ENCODE peak calls at places on chromosomes 5 and 9, in seven cellular contexts. S, H, Q, X, Y, M and T are unnamed samples.

GRCh38 chr5:137751869-137752491 is 2.2 kb downstream of the HNRNPA0 start:
- DNase-seq in S (no peak), H (no peak), Q (no peak), X (no peak), Y (peak), M (peak), T (no peak)

GRCh38 chr9:137277329-137278041 is at the start of gene TOR4A:
- DNase-seq in S (no peak), H (no peak), Q (no peak), X (peak), Y (peak), M (peak), T (no peak)

GRCh38 chr9:7892975-7893374 is 93.4 kb upstream of the DMAC1 start:
- DNase-seq in S (no peak), H (no peak), Q (no peak), X (no peak), Y (no peak), M (no peak), T (no peak)

GRCh38 chr9:135100241-135101067 is 13.0 kb downstream of the OLFM1 start:
- DNase-seq in S (no peak), H (no peak), Q (no peak), X (no peak), Y (no peak), M (no peak), T (peak)

GRCh38 chr5:26940981-26941380 is 97.4 kb downstream of the CDH9 start:
- DNase-seq in S (no peak), H (no peak), Q (no peak), X (no peak), Y (peak), M (no peak), T (no peak)

GRCh38 chr5:157540707-157541451 is 34.7 kb downstream of the ADAM19 start:
- DNase-seq in S (peak), H (no peak), Q (no peak), X (peak), Y (no peak), M (peak), T (peak)

GRCh38 chr5:60036539-60036938 is 143.0 kb upstream of the PDE4D start:
- DNase-seq in S (no peak), H (no peak), Q (no peak), X (no peak), Y (no peak), M (no peak), T (no peak)

GRCh38 chr5:80804332-80804731 is 149.5 kb upstream of the DHFR start:
- DNase-seq in S (no peak), H (no peak), Q (no peak), X (no peak), Y (peak), M (no peak), T (no peak)

GRCh38 chr5:61505281-61505680 is 173.2 kb downstream of the ZSWIM6 start:
- DNase-seq in S (no peak), H (no peak), Q (no peak), X (no peak), Y (no peak), M (no peak), T (no peak)

GRCh38 chr9:115673599-115673998 is 480.0 kb upstream of the PAPPA start:
- DNase-seq in S (no peak), H (no peak), Q (no peak), X (no peak), Y (no peak), M (no peak), T (no peak)

GRCh38 chr9:127789179-127789578 is 3.3 kb downstream of the CDK9 start:
- DNase-seq in S (no peak), H (no peak), Q (no peak), X (no peak), Y (no peak), M (no peak), T (no peak)

GRCh38 chr9:121029469-121029868 is 20.6 kb downstream of the C5 start:
- DNase-seq in S (no peak), H (no peak), Q (no peak), X (no peak), Y (no peak), M (no peak), T (no peak)

GRCh38 chr9:110538621-110539020 is 40.9 kb downstream of the SVEP1 start:
- DNase-seq in S (no peak), H (no peak), Q (no peak), X (no peak), Y (peak), M (no peak), T (no peak)

GRCh38 chr9:127629468-127630081 is 17.5 kb downstream of the STXBP1 start:
- DNase-seq in S (no peak), H (no peak), Q (no peak), X (no peak), Y (no peak), M (no peak), T (no peak)

GRCh38 chr5:68803881-68804319 is 289.9 kb upstream of the SLC30A5 start:
- DNase-seq in S (no peak), H (no peak), Q (no peak), X (no peak), Y (no peak), M (no peak), T (no peak)

GRCh38 chr5:81971086-81971693 is 633 bp upstream of the ATG10 start:
- DNase-seq in S (no peak), H (no peak), Q (no peak), X (no peak), Y (peak), M (no peak), T (no peak)

GRCh38 chr5:96142786-96143434 is 181.3 kb upstream of the ELL2 start:
- DNase-seq in S (no peak), H (no peak), Q (no peak), X (no peak), Y (no peak), M (no peak), T (no peak)

GRCh38 chr9:127388037-127388855 is 8.7 kb upstream of the SLC2A8 start:
- DNase-seq in S (peak), H (peak), Q (no peak), X (peak), Y (peak), M (no peak), T (no peak)

GRCh38 chr5:110590187-110590586 is 136.3 kb downstream of the TMEM232 start:
- DNase-seq in S (no peak), H (no peak), Q (no peak), X (no peak), Y (peak), M (no peak), T (no peak)

GRCh38 chr5:173495225-173495904 is 121.1 kb downstream of the BOD1 start:
- DNase-seq in S (no peak), H (no peak), Q (peak), X (no peak), Y (no peak), M (no peak), T (no peak)

GRCh38 chr9:79080536-79080935 is 491.2 kb upstream of the TLE4 start:
- DNase-seq in S (no peak), H (no peak), Q (no peak), X (no peak), Y (peak), M (no peak), T (no peak)

GRCh38 chr9:8338249-8338721 is 538.7 kb upstream of the DMAC1 start:
- DNase-seq in S (no peak), H (no peak), Q (no peak), X (no peak), Y (no peak), M (no peak), T (no peak)

GRCh38 chr5:67538855-67539506 is 342.4 kb upstream of the CD180 start:
- DNase-seq in S (no peak), H (no peak), Q (no peak), X (no peak), Y (no peak), M (no peak), T (no peak)

GRCh38 chr5:170809551-170809950 is 26.0 kb downstream of the GABRP start:
- DNase-seq in S (no peak), H (no peak), Q (no peak), X (no peak), Y (peak), M (no peak), T (peak)

GRCh38 chr9:36939214-36939613 is 94.9 kb downstream of the PAX5 start:
- DNase-seq in S (no peak), H (no peak), Q (no peak), X (no peak), Y (no peak), M (no peak), T (no peak)

GRCh38 chr9:36939655-36940578 is 94.2 kb downstream of the PAX5 start:
- DNase-seq in S (no peak), H (no peak), Q (no peak), X (no peak), Y (no peak), M (no peak), T (no peak)

GRCh38 chr9:36940881-36941280 is 93.2 kb downstream of the PAX5 start:
- DNase-seq in S (no peak), H (no peak), Q (no peak), X (no peak), Y (no peak), M (no peak), T (no peak)

GRCh38 chr9:36942891-36943290 is 91.2 kb downstream of the PAX5 start:
- DNase-seq in S (no peak), H (no peak), Q (no peak), X (no peak), Y (no peak), M (no peak), T (no peak)

GRCh38 chr9:36941441-36941840 is 92.6 kb downstream of the PAX5 start:
- DNase-seq in S (no peak), H (no peak), Q (no peak), X (no peak), Y (no peak), M (no peak), T (no peak)
- TF ChIP-seq CTCF in S (no peak), H (no peak), Q (no peak), X (no peak), Y (no peak), M (no peak), T (no peak)

GRCh38 chr9:70042461-70043215 is 1.0 kb upstream of the MAMDC2 start:
- DNase-seq in S (no peak), H (no peak), Q (peak), X (no peak), Y (peak), M (no peak), T (no peak)
- H3K27ac ChIP-seq in S (no peak), H (no peak), Q (peak), X (peak), Y (peak), M (peak), T (no peak)

GRCh38 chr5:108233617-108234016 is 148.3 kb downstream of the FBXL17 start:
- DNase-seq in S (no peak), H (no peak), Q (no peak), X (no peak), Y (no peak), M (no peak), T (no peak)
- TF ChIP-seq CTCF in S (no peak), H (no peak), Q (no peak), X (no peak), Y (no peak), M (no peak), T (no peak)

GRCh38 chr9:113600871-113601545 is 137.5 kb downstream of the RGS3 start:
- DNase-seq in S (no peak), H (no peak), Q (no peak), X (no peak), Y (no peak), M (no peak), T (no peak)
- H3K27ac ChIP-seq in S (no peak), H (no peak), Q (no peak), X (peak), Y (no peak), M (no peak), T (no peak)

GRCh38 chr5:132526974-132527564 is 16.3 kb downstream of the IL5 start:
- DNase-seq in S (no peak), H (no peak), Q (no peak), X (no peak), Y (peak), M (no peak), T (no peak)
- TF ChIP-seq CTCF in S (peak), H (no peak), Q (no peak), X (no peak), Y (no peak), M (no peak), T (no peak)

GRCh38 chr9:93039976-93040375 is 18.5 kb upstream of the SUSD3 start:
- DNase-seq in S (no peak), H (no peak), Q (no peak), X (no peak), Y (no peak), M (no peak), T (no peak)

GRCh38 chr9:93041108-93041802 is 17.2 kb upstream of the SUSD3 start:
- DNase-seq in S (no peak), H (no peak), Q (no peak), X (no peak), Y (no peak), M (no peak), T (no peak)

GRCh38 chr9:93039456-93039855 is 19.0 kb upstream of the SUSD3 start:
- DNase-seq in S (no peak), H (no peak), Q (no peak), X (no peak), Y (no peak), M (no peak), T (no peak)

GRCh38 chr9:93038918-93039317 is 19.6 kb upstream of the SUSD3 start:
- DNase-seq in S (no peak), H (no peak), Q (no peak), X (no peak), Y (no peak), M (no peak), T (no peak)

GRCh38 chr9:93040409-93040808 is 18.1 kb upstream of the SUSD3 start:
- DNase-seq in S (no peak), H (no peak), Q (no peak), X (no peak), Y (no peak), M (no peak), T (no peak)
- H3K27ac ChIP-seq in S (no peak), H (peak), Q (no peak), X (no peak), Y (no peak), M (no peak), T (no peak)

DNA sequence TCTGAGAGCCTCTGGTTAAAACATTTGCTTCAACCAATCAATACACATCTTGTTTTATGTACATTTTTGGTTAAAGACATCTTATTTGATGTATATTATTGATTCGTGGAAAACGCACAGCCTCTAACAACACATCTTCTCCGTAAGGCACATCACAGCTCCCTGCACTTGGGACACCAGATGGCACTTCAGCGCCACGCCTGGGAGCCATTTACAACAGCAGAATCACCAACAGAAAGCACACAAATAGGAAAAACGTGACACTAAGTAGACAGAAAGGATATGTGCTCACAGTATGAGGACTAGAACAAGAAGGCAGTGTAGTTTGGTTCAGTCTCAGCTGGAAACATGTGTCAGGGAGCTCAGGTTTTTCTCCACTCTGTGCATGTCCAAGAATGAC is 199.7 kb downstream of the ROR2 start:
- DNase-seq in S (no peak), H (no peak), Q (no peak), X (no peak), Y (no peak), M (no peak), T (no peak)
- TF ChIP-seq CTCF in S (no peak), H (no peak), Q (no peak), X (no peak), Y (no peak), M (no peak), T (peak)